ENCODE peak calls at places on chromosome 7, in four cellular contexts. L is IMR-90, I is K562, J is GM12878. B is an unnamed sample.

GRCh38 chr7:83212883-83213282 is 50.2 kb upstream of the PCLO start:
- DNase-seq in I (no peak), L (no peak), J (no peak), B (no peak)

GRCh38 chr7:38393874-38394273 is 120.4 kb upstream of the TARP start:
- DNase-seq in L (no peak), I (no peak), J (no peak), B (no peak)

GRCh38 chr7:64849250-64849923 is 53.7 kb upstream of the ZNF273 start:
- DNase-seq in J (no peak), L (peak), I (peak), B (no peak)

GRCh38 chr7:1293950-1294728 is 61.5 kb downstream of the UNCX start:
- DNase-seq in I (no peak), J (no peak), L (no peak), B (no peak)

GRCh38 chr7:130349911-130350782 is 5.5 kb downstream of the CPA5 start:
- DNase-seq in J (no peak), I (no peak), L (peak), B (no peak)

GRCh38 chr7:155009570-155010157 is 6.7 kb upstream of the PAXIP1 start:
- DNase-seq in I (peak), J (no peak), L (no peak), B (peak)

GRCh38 chr7:158257001-158257400 is 330.6 kb downstream of the PTPRN2 start:
- DNase-seq in L (no peak), I (no peak), J (no peak), B (no peak)

GRCh38 chr7:55138663-55139062 is 119.8 kb downstream of the EGFR start:
- DNase-seq in J (no peak), L (no peak), I (no peak), B (no peak)

GRCh38 chr7:29127527-29127926 is 18.8 kb downstream of the CPVL start:
- DNase-seq in I (no peak), L (no peak), J (no peak), B (peak)

GRCh38 chr7:106418094-106418493 is 133.3 kb upstream of the NAMPT start:
- DNase-seq in I (no peak), J (no peak), L (peak), B (peak)

GRCh38 chr7:35454575-35455385 is 200.9 kb upstream of the TBX20 start:
- DNase-seq in J (no peak), I (no peak), L (no peak), B (no peak)

GRCh38 chr7:36673703-36674102 is 50.6 kb downstream of the AOAH start:
- DNase-seq in L (no peak), J (no peak), I (no peak), B (no peak)

GRCh38 chr7:136853654-136854053 is 14.8 kb upstream of the CHRM2 start:
- DNase-seq in I (no peak), J (no peak), L (peak), B (peak)

GRCh38 chr7:140033036-140033435 is 29.7 kb downstream of the PARP12 start:
- DNase-seq in I (no peak), J (no peak), L (peak), B (peak)

GRCh38 chr7:30642789-30643188 is 39.5 kb downstream of the CRHR2 start:
- DNase-seq in I (no peak), J (no peak), L (no peak), B (no peak)

GRCh38 chr7:29889288-29889687 is 83.0 kb downstream of the WIPF3 start:
- DNase-seq in J (no peak), I (no peak), L (no peak), B (no peak)

GRCh38 chr7:41733063-41733398 is 30.1 kb upstream of the INHBA start:
- DNase-seq in I (no peak), J (no peak), L (peak), B (peak)

GRCh38 chr7:45985902-45986301 is 64.8 kb upstream of the IGFBP3 start:
- DNase-seq in I (no peak), L (peak), J (no peak), B (no peak)

GRCh38 chr7:2799253-2799652 is 44.9 kb downstream of the GNA12 start:
- DNase-seq in I (no peak), L (no peak), J (no peak), B (no peak)

GRCh38 chr7:128200376-128200775 is 40.7 kb upstream of the LEP start:
- DNase-seq in L (no peak), I (no peak), J (no peak), B (no peak)

GRCh38 chr7:113775401-113775800 is 143.4 kb downstream of the PPP1R3A start:
- DNase-seq in L (no peak), I (no peak), J (no peak), B (no peak)
- H3K27ac ChIP-seq in L (no peak), I (no peak), J (no peak), B (no peak)

GRCh38 chr7:96942112-96942511 is 63.2 kb upstream of the DLX6 start:
- DNase-seq in L (no peak), I (no peak), J (no peak), B (no peak)
- TF ChIP-seq FOS in L (no peak), I (no peak), J (no peak), B (no peak)

DNA sequence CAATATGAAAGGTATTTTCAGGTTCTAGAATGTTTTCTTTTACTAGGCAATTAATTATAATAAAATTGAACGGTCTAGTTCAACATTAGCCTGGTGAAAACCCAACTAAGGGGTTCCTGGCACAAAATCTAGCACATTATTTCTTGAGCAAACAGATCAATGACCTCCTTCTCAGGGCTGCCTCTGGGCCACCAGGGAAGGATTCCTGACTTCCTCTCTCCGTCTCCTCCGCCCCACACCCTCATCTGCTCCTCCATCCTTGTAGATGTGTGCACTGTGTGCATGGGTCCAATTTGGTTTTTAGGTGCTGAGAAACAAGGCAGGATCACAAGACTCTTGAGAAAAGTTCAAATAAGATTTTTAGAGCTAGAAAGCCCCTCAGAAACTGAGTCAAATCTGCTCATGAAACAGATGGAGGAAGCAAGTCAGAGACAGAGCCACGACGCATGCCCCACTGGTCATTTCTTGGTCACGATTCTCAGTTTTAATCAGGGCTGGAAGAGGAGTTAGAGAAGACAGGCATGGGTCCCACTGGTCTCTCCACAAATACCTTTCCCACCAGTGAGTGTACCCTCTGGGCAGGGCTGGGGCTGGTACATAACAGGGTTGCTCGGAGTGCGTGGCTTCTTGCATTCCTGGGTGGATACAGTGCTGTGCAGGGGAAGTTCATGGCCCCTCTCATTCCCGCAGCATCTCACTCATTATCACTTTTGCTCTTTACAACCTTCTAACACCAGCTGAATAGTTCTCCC is 3.8 kb downstream of the TRPV6 start:
- DNase-seq in J (no peak), L (no peak), I (no peak), B (no peak)
- H3K27ac ChIP-seq in J (no peak), L (no peak), I (no peak), B (no peak)

DNA sequence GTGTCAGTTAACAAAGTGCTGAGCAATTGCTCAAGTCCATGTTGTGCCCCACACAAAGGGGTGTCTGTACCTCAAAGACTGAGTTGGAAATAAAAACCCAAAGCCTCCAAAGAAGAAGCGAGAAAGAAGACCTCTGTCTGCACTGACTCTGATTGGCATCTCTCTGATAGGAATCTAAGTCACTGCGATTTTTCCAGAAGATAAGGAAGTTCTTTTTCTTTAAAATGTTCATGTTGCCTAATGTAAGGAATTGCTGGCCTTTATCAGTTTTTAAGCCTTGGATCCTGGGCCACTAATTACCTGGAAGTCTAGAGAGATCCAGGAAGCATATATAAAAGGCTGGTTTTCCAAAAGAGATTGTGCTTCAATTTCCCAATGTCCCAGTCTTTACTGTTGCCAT is 24.1 kb upstream of the MET start:
- DNase-seq in J (no peak), I (no peak), L (no peak), B (no peak)
- TF ChIP-seq FOS in J (no peak), I (no peak), L (no peak), B (no peak)

GRCh38 chr7:81457858-81458522 is 311.9 kb downstream of the HGF start:
- DNase-seq in J (no peak), L (peak), I (no peak), B (peak)
- H3K27ac ChIP-seq in J (no peak), L (no peak), I (no peak), B (no peak)

GRCh38 chr7:107480932-107481331 is 11.1 kb downstream of the GPR22 start:
- DNase-seq in L (no peak), I (peak), J (no peak), B (no peak)
- TF ChIP-seq FOS in L (no peak), I (no peak), J (no peak), B (no peak)

DNA sequence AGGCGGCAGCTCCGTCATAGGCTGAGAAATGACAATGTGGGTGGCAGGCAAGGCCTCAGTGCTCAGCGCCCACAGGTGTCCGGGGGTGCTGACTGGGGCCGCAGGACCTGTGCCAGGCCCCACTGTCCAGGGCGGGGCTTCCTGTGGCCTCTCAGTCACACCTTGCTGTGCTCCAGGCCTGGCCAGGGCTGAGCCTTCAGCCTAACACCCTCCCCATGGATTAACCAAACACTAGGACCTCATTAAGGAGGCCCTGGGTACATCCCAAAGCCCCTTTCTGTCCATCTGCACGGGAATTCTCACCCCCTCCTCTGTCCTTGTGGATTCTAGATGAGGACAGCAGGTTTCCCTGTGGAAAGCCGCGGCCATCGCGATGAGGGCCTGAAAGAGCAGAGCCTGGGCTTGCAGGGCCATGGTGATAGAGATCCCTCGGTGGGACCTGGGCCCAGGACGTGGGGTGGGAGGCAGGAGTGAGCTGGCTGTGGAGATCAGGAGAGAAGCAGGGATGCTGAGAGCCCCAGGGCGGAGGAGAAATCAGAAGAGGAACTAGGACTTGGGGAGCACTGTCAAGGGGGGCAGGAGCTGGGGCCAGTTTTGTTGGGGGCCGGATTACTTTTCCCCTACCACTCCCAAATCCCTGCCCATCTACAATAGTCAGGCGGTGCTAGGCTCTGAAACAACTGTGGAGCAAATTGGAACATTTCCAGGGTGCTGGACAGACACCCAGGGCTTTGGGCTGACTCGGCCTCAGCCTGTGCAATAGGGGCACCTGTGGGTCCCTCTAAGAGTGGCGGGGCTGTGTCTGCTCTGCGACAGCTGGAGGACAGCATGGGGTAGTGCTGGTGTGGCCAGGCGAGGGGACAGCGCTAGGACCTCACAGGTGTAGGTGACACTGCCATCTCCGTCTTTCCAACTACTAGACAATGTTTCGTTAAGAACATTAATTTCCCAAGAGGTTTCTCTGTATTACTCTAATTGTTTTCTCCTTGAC is 23.3 kb upstream of the MNX1 start:
- DNase-seq in L (no peak), I (no peak), J (no peak), B (no peak)
- H3K27ac ChIP-seq in L (no peak), I (no peak), J (no peak), B (no peak)

GRCh38 chr7:32673275-32673983 is 178.1 kb downstream of the AVL9 start:
- DNase-seq in J (no peak), I (no peak), L (no peak), B (no peak)

GRCh38 chr7:32670105-32670504 is 174.8 kb downstream of the AVL9 start:
- DNase-seq in J (no peak), I (peak), L (peak), B (peak)
- TF ChIP-seq FOS in J (no peak), I (no peak), L (peak), B (peak)

DNA sequence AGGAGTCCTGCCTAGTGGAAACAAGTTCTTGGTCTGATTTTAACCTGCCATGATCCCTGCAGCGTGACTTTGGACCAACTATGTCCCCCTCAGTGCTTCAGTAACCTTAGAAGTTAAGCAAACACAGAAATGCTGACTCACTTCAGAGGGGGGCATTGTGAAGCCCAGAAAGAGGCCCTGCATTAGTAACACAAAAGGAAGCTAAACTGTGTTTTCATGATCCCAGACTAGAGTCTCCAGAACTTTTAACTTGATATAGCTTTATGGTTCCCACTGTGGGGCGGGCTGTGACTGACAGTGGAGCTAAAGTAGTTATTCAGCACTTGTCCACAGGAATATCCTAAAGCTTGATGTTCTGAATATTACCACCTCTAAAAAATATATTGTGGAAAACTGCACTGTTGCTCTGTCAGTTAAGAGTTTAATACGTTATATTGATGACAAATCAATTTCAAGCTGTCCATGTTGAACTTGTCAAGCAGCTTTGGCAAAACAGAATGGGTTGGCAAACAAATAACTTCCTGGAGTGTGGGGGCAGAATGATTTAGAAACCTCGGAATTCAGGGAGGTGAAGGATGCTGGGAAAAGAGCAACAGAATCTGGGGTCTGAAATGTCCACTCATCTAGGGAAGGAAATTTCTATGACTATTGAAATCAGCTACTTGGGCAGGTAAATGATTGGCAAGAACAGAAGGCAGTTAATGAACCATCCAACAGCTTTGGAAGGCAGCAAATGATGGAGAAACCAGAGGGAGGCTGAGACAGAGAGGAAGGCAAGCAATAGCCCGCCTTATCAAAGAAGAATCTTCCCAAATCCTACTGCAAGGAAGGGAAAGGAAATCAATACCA is 95.2 kb upstream of the PALS2 start:
- DNase-seq in J (no peak), I (peak), L (peak), B (peak)
- H3K27ac ChIP-seq in J (no peak), I (peak), L (peak), B (no peak)

GRCh38 chr7:74272305-74273038 is 16.7 kb upstream of the CLIP2 start:
- DNase-seq in J (peak), I (peak), L (peak), B (peak)
- TF ChIP-seq FOS in J (no peak), I (peak), L (peak), B (peak)